ENCODE peak calls at places on chromosomes 1 and 21, in ten cellular contexts. O is EL, S is anterior cingulate cortex, P is occipital lobe, Y is HFFc6, M is epithelial cell of prostate, W is GOT3, B is SHP77, G is putamen, T is colonic mucosa. X is an unnamed sample.
A peak's percentile ranks its signal among the peaks of the same experiment; 100 is the strongest.

GRCh38 chr1:27726173-27726793 is 522 bp downstream of the FAM76A start:
- DNase-seq in S (no peak), Y (peak; percentile 23), W (no peak), G (peak; percentile 29), O (peak; percentile 58), P (no peak), B (peak; percentile 24), M (no peak), T (peak; percentile 56), X (peak; percentile 79)

GRCh38 chr1:226436855-226437491 is 29.1 kb upstream of the PARP1 start:
- DNase-seq in S (no peak), B (peak; percentile 24), G (no peak), M (no peak), Y (no peak), P (no peak), W (no peak), O (no peak), T (no peak), X (no peak)

GRCh38 chr1:25699501-25700089 is 83.0 kb downstream of the MAN1C1 start:
- DNase-seq in Y (no peak), T (no peak), S (no peak), B (no peak), O (no peak), G (no peak), W (no peak), M (no peak), P (peak; percentile 45), X (no peak)

GRCh38 chr1:58886611-58887010 is 102.8 kb upstream of the JUN start:
- DNase-seq in G (no peak), T (peak; percentile 22), P (no peak), W (no peak), M (no peak), S (peak; percentile 31), O (peak; percentile 11), B (no peak), Y (no peak), X (no peak)

GRCh38 chr1:94617139-94617805 is 75.7 kb upstream of the F3 start:
- DNase-seq in P (no peak), S (no peak), O (peak; percentile 95), G (no peak), W (no peak), M (peak; percentile 68), Y (peak; percentile 87), T (no peak), B (no peak), X (no peak)

GRCh38 chr1:109274533-109275476 is 8.1 kb downstream of the PSRC1 start:
- DNase-seq in O (peak; percentile 79), T (peak; percentile 80), G (no peak), B (peak; percentile 21), M (peak; percentile 93), P (no peak), S (no peak), Y (peak; percentile 55), W (no peak), X (no peak)

GRCh38 chr1:16441312-16441641 is 753 bp downstream of the NECAP2 start:
- DNase-seq in B (no peak), W (no peak), Y (no peak), T (no peak), P (no peak), S (no peak), G (no peak), M (no peak), O (peak; percentile 27), X (no peak)

GRCh38 chr1:57464756-57465155 is 40.9 kb upstream of the DAB1 start:
- DNase-seq in W (no peak), G (no peak), S (no peak), O (no peak), Y (no peak), B (no peak), T (no peak), P (no peak), M (no peak), X (no peak)

GRCh38 chr1:50603274-50604271 is 180.3 kb upstream of the DMRTA2 start:
- DNase-seq in M (peak; percentile 84), O (peak; percentile 75), Y (peak; percentile 67), P (no peak), S (no peak), W (no peak), T (no peak), B (no peak), G (no peak), X (no peak)

GRCh38 chr1:226657788-226658537 is 81.1 kb downstream of the ITPKB start:
- DNase-seq in P (peak; percentile 48), W (no peak), M (peak; percentile 61), G (peak; percentile 85), O (no peak), T (no peak), B (peak; percentile 45), S (peak; percentile 56), Y (no peak), X (peak; percentile 87)

GRCh38 chr21:16992448-16992847 is 520.4 kb upstream of the CXADR start:
- DNase-seq in W (no peak), Y (no peak), T (no peak), M (no peak), S (no peak), B (no peak), G (no peak), P (no peak), O (no peak), X (no peak)

GRCh38 chr21:45769896-45770295 is 126.4 kb downstream of the PCBP3 start:
- DNase-seq in T (no peak), P (no peak), M (no peak), W (no peak), S (no peak), G (no peak), O (no peak), B (no peak), Y (no peak), X (no peak)

X was measured in head of caudate nucleus.